ENCODE peak calls at places on chromosomes 4 and X, in five cellular contexts. Q, Y, G, D and B are unnamed samples.

GRCh38 chr4:3257125-3257690 is 8.2 kb downstream of the MSANTD1 start:
- DNase-seq in Q (no peak), Y (no peak), G (no peak), D (peak), B (no peak)

GRCh38 chrX:153736071-153736820 is 11.6 kb downstream of the ABCD1 start:
- DNase-seq in Q (no peak), Y (no peak), G (no peak), D (no peak), B (no peak)

GRCh38 chr4:119110121-119110520 is 25.5 kb upstream of the MYOZ2 start:
- DNase-seq in Q (no peak), Y (no peak), G (no peak), D (no peak), B (no peak)

GRCh38 chr4:82462415-82462831 is 32.0 kb downstream of the ENOPH1 start:
- DNase-seq in Q (peak), Y (peak), G (peak), D (peak), B (peak)

GRCh38 chr4:10808591-10808990 is 124.0 kb upstream of the CLNK start:
- DNase-seq in Q (no peak), Y (no peak), G (no peak), D (no peak), B (no peak)

GRCh38 chrX:124506031-124506430 is 159.7 kb downstream of the SH2D1A start:
- DNase-seq in Q (no peak), Y (no peak), G (no peak), D (no peak), B (no peak)

GRCh38 chr4:71287305-71287704 is 51.5 kb upstream of the SLC4A4 start:
- DNase-seq in Q (no peak), Y (no peak), G (no peak), D (no peak), B (no peak)

GRCh38 chr4:77538574-77539157 is 67.0 kb upstream of the CXCL13 start:
- DNase-seq in Q (peak), Y (no peak), G (peak), D (no peak), B (peak)

GRCh38 chr4:4913147-4913561 is 53.7 kb downstream of the MSX1 start:
- DNase-seq in Q (no peak), Y (no peak), G (no peak), D (no peak), B (no peak)

GRCh38 chrX:465418-465817 is 78.7 kb upstream of the PPP2R3B start:
- DNase-seq in Q (no peak), Y (no peak), G (no peak), D (no peak), B (no peak)

GRCh38 chr4:17236686-17237085 is 275.2 kb downstream of the QDPR start:
- DNase-seq in Q (no peak), Y (no peak), G (no peak), D (no peak), B (no peak)

GRCh38 chrX:10611441-10612090 is 8.8 kb downstream of the MID1 start:
- DNase-seq in Q (no peak), Y (no peak), G (no peak), D (no peak), B (peak)

GRCh38 chr4:163279713-163280112 is 52.7 kb downstream of the NPY1R start:
- DNase-seq in Q (no peak), Y (no peak), G (no peak), D (no peak), B (no peak)

GRCh38 chrX:72308566-72309296 is 3.0 kb upstream of the CITED1 start:
- DNase-seq in Q (peak), Y (peak), G (peak), D (peak), B (peak)

GRCh38 chrX:45903781-45904201 is 641.4 kb downstream of the ZNF674 start:
- DNase-seq in Q (no peak), Y (no peak), G (no peak), D (no peak), B (peak)

GRCh38 chr4:7206856-7207567 is 14.7 kb downstream of the SORCS2 start:
- DNase-seq in Q (peak), Y (peak), G (no peak), D (no peak), B (peak)

GRCh38 chrX:39830414-39830813 is 267.3 kb downstream of the BCOR start:
- DNase-seq in Q (no peak), Y (no peak), G (no peak), D (no peak), B (no peak)

GRCh38 chr4:24856586-24856985 is 56.3 kb downstream of the CCDC149 start:
- DNase-seq in Q (no peak), Y (no peak), G (no peak), D (no peak), B (no peak)

GRCh38 chr4:138666366-138666765 is 349.2 kb upstream of the NOCT start:
- DNase-seq in Q (no peak), Y (no peak), G (no peak), D (no peak), B (no peak)

GRCh38 chr4:133623847-133624246 is 474.8 kb downstream of the PCDH10 start:
- DNase-seq in Q (no peak), Y (no peak), G (no peak), D (no peak), B (no peak)

GRCh38 chr4:5932021-5932553 is 39.2 kb upstream of the CRMP1 start:
- DNase-seq in Q (no peak), Y (no peak), G (no peak), D (no peak), B (no peak)

GRCh38 chrX:35699642-35700041 is 98.5 kb upstream of the MAGEB16 start:
- DNase-seq in Q (no peak), Y (no peak), G (no peak), D (no peak), B (no peak)

GRCh38 chrX:130136497-130136896 is 26.2 kb upstream of the ELF4 start:
- DNase-seq in Q (no peak), Y (no peak), G (no peak), D (no peak), B (no peak)

GRCh38 chrX:107541244-107541643 is 87.1 kb upstream of the PRPS1 start:
- DNase-seq in Q (no peak), Y (no peak), G (no peak), D (no peak), B (no peak)

GRCh38 chrX:107547621-107548020 is 80.7 kb upstream of the PRPS1 start:
- DNase-seq in Q (no peak), Y (no peak), G (no peak), D (no peak), B (no peak)

GRCh38 chrX:107537815-107538214 is 88.4 kb downstream of the FRMPD3 start:
- DNase-seq in Q (peak), Y (peak), G (peak), D (peak), B (peak)

DNA sequence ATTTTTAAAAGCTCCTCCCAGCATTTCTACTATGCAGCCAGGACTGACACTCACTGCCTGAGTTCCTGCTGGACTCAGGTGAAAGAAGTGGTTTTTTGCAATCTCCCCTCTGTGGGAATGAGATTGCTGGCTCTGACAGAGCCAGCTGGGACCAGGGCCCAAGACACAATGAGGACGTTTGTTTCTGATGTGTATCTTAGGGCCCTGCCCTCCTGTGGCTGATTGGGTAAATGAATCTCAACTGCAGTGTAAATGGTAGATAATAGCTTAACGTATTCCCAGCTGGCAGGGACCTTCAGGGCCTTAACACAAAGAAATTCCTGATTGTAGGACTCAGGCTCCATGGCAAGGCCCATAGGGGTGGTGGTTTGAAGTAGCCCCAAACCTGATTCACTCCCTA is 85.8 kb upstream of the PRPS1 start:
- DNase-seq in Q (no peak), Y (no peak), G (peak), D (no peak), B (peak)
- TF ChIP-seq JUN in Q (no peak), Y (no peak), G (no peak), D (no peak), B (no peak)

GRCh38 chrX:41946230-41946629 is 22.9 kb upstream of the CASK start:
- DNase-seq in Q (no peak), Y (no peak), G (no peak), D (no peak), B (no peak)
- TF ChIP-seq POLR2A in Q (no peak), Y (no peak), G (no peak), D (no peak), B (no peak)

GRCh38 chr4:180827610-180828009 is 1415.6 kb upstream of the TENM3 start:
- DNase-seq in Q (no peak), Y (no peak), G (no peak), D (no peak), B (no peak)
- TF ChIP-seq JUN in Q (no peak), Y (no peak), G (no peak), D (no peak), B (no peak)

GRCh38 chr4:40749717-40750460 is at the start of gene NSUN7:
- DNase-seq in Q (peak), Y (no peak), G (no peak), D (peak), B (peak)
- TF ChIP-seq POLR2A in Q (no peak), Y (no peak), G (no peak), D (peak), B (no peak)